ENCODE peak calls at places on chromosomes 2 and 18, in eight cellular contexts. L, Y, J, U, X, M, B and K are unnamed samples.

GRCh38 chr2:211390506-211390905 is 834.1 kb downstream of the CPS1 start:
- DNase-seq in L (no peak), Y (no peak), J (no peak), U (no peak), X (no peak), M (no peak), B (no peak), K (no peak)

GRCh38 chr2:5664197-5664728 is 27.9 kb upstream of the SOX11 start:
- DNase-seq in L (no peak), Y (no peak), J (no peak), U (no peak), X (no peak), M (no peak), B (no peak), K (no peak)

GRCh38 chr18:24679062-24679461 is 218.6 kb downstream of the HRH4 start:
- DNase-seq in L (no peak), Y (no peak), J (no peak), U (no peak), X (no peak), M (no peak), B (no peak), K (no peak)

GRCh38 chr2:29014331-29014730 is 33.2 kb downstream of the TOGARAM2 start:
- DNase-seq in L (no peak), Y (no peak), J (no peak), U (no peak), X (no peak), M (no peak), B (no peak), K (no peak)

GRCh38 chr2:63875143-63875542 is 33.4 kb downstream of the UGP2 start:
- DNase-seq in L (no peak), Y (no peak), J (no peak), U (no peak), X (no peak), M (no peak), B (no peak), K (no peak)

GRCh38 chr2:38264649-38265322 is 112.3 kb downstream of the ATL2 start:
- DNase-seq in L (no peak), Y (no peak), J (no peak), U (no peak), X (no peak), M (no peak), B (no peak), K (no peak)

GRCh38 chr2:106025796-106026195 is 168.3 kb downstream of the UXS1 start:
- DNase-seq in L (no peak), Y (no peak), J (no peak), U (no peak), X (no peak), M (no peak), B (no peak), K (no peak)

GRCh38 chr2:209790066-209790728 is 18.6 kb downstream of the UNC80 start:
- DNase-seq in L (no peak), Y (no peak), J (no peak), U (no peak), X (no peak), M (no peak), B (no peak), K (no peak)

GRCh38 chr2:46701152-46701551 is 214.5 kb downstream of the MCFD2 start:
- DNase-seq in L (no peak), Y (no peak), J (no peak), U (no peak), X (no peak), M (no peak), B (no peak), K (no peak)

GRCh38 chr2:234881413-234882241 is 70.2 kb upstream of the SH3BP4 start:
- DNase-seq in L (peak; percentile 85), Y (peak; percentile 90), J (peak; percentile 87), U (peak; percentile 72), X (peak; percentile 95), M (peak; percentile 91), B (peak; percentile 93), K (peak; percentile 38)

GRCh38 chr18:28163201-28163778 is 13.6 kb downstream of the CDH2 start:
- DNase-seq in L (no peak), Y (no peak), J (no peak), U (no peak), X (no peak), M (no peak), B (no peak), K (no peak)

GRCh38 chr18:28158083-28158581 is 18.8 kb downstream of the CDH2 start:
- DNase-seq in L (no peak), Y (no peak), J (no peak), U (no peak), X (no peak), M (no peak), B (no peak), K (no peak)

GRCh38 chr18:28159055-28159454 is 17.9 kb downstream of the CDH2 start:
- DNase-seq in L (no peak), Y (no peak), J (no peak), U (no peak), X (no peak), M (no peak), B (no peak), K (no peak)

GRCh38 chr18:28164772-28165483 is 12.0 kb downstream of the CDH2 start:
- DNase-seq in L (no peak), Y (no peak), J (no peak), U (no peak), X (no peak), M (no peak), B (no peak), K (no peak)

DNA sequence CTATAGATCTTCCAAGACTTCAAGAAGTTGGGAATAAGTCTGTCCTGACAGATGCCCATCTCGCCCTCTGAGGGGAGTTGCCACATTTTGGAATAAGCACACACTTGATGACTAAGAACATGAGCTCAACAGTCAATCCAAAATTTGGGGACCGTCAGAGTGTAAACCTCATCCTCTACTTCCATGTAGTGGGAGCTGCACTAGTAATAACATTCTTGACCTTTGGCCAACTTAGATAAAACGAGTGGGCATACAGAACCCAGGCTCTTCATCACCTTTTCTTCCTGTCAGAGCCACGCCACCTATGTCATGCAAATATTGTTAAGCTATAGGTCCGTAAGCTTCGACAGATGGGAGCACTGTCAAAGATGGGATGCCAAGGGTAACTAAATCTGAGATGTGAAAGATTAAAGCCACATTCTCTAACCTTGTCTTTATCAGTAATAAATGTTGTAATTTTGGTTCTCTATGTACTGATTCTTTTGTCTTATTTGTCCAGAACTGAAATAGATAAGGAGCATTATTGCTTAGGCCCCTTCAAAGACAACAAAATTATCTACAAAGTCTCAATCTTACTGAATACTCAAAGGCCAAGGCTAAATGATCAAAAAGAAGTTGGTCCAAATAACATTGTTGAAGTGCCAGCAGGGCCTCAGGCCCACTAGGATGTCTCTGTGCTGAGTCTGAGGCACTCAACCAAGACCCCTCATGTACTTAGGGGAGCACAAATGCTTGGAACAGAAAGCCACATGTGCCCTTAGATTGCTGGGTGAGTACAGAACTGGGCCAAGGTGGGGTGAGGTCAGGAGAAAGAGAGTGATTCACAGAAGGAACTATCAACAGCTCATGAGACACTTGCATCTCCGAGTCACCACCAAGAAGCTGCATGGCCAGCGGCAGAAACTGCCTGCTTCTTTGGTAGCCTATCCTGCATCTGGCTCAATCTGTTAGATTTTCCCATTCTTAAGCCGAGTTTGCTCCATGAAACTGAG is 15.0 kb downstream of the CDH2 start:
- DNase-seq in L (no peak), Y (no peak), J (no peak), U (no peak), X (no peak), M (no peak), B (no peak), K (no peak)
- H3K27ac ChIP-seq in L (no peak overlapping the region), Y (no peak overlapping the region), J (no peak overlapping the region), U (no peak overlapping the region), X (no peak overlapping the region), M (no peak overlapping the region), B (no peak overlapping the region), K (no peak overlapping the region)

GRCh38 chr18:23526516-23527063 is 23.3 kb downstream of the RMC1 start:
- DNase-seq in L (no peak), Y (no peak), J (no peak), U (no peak), X (no peak), M (no peak), B (no peak), K (no peak)

GRCh38 chr18:23524213-23524707 is 20.9 kb downstream of the RMC1 start:
- DNase-seq in L (no peak), Y (no peak), J (no peak), U (no peak), X (no peak), M (no peak), B (no peak), K (no peak)

GRCh38 chr18:23519725-23520124 is 16.4 kb downstream of the RMC1 start:
- DNase-seq in L (no peak), Y (no peak), J (no peak), U (no peak), X (no peak), M (no peak), B (no peak), K (no peak)

GRCh38 chr18:23523429-23524212 is 20.3 kb downstream of the RMC1 start:
- DNase-seq in L (no peak), Y (no peak), J (no peak), U (no peak), X (no peak), M (no peak), B (no peak), K (no peak)

GRCh38 chr18:23521907-23522306 is 18.6 kb downstream of the RMC1 start:
- DNase-seq in L (no peak), Y (no peak), J (no peak), U (no peak), X (no peak), M (no peak), B (no peak), K (no peak)
- H3K27ac ChIP-seq in L (peak overlapping the region; percentile 66), Y (no peak overlapping the region), J (no peak overlapping the region), U (peak overlapping the region; percentile 80), X (no peak overlapping the region), M (no peak overlapping the region), B (no peak overlapping the region), K (no peak overlapping the region)

GRCh38 chr2:7866104-7866503 is 815.8 kb upstream of the ID2 start:
- DNase-seq in L (no peak), Y (no peak), J (no peak), U (no peak), X (no peak), M (no peak), B (no peak), K (no peak)
- H3K27ac ChIP-seq in L (no peak overlapping the region), Y (no peak overlapping the region), J (no peak overlapping the region), U (no peak overlapping the region), X (no peak overlapping the region), M (no peak overlapping the region), B (no peak overlapping the region), K (no peak overlapping the region)

GRCh38 chr2:96802281-96802595 is 13.8 kb upstream of the CNNM3 start:
- DNase-seq in L (peak; percentile 73), Y (peak; percentile 53), J (no peak), U (no peak), X (no peak), M (peak; percentile 26), B (no peak), K (peak; percentile 17)

GRCh38 chr2:96800061-96800761 is 15.9 kb upstream of the CNNM3 start:
- DNase-seq in L (peak; percentile 41), Y (peak; percentile 63), J (no peak), U (no peak), X (no peak), M (peak; percentile 34), B (no peak), K (no peak)

GRCh38 chr2:96800762-96801463 is 15.2 kb upstream of the CNNM3 start:
- DNase-seq in L (peak; percentile 82), Y (peak; percentile 88), J (no peak), U (peak; percentile 83), X (peak; percentile 80), M (peak; percentile 86), B (peak; percentile 91), K (peak; percentile 69)

GRCh38 chr2:96802721-96803120 is 13.3 kb upstream of the CNNM3 start:
- DNase-seq in L (peak; percentile 33), Y (peak; percentile 41), J (no peak), U (no peak), X (no peak), M (peak; percentile 34), B (no peak), K (no peak)

GRCh38 chr2:96801464-96802280 is 14.4 kb upstream of the CNNM3 start:
- DNase-seq in L (peak; percentile 2), Y (peak; percentile 11), J (no peak), U (no peak), X (no peak), M (peak; percentile 9), B (no peak), K (no peak)
- H3K27ac ChIP-seq in L (no peak overlapping the region), Y (no peak overlapping the region), J (no peak overlapping the region), U (peak overlapping the region; percentile 7), X (no peak overlapping the region), M (peak overlapping the region; percentile 33), B (no peak overlapping the region), K (peak overlapping the region; percentile 9)